ENCODE peak calls at places on chromosomes 11 and 22, in six cellular contexts. O, I, R, W, D and V are unnamed samples.

GRCh38 chr22:46752286-46752685 is 10.2 kb upstream of the TBC1D22A start:
- DNase-seq in R (no peak), W (no peak), D (no peak), O (no peak), I (no peak), V (no peak)

GRCh38 chr11:9878936-9879335 is 215.1 kb downstream of the SWAP70 start:
- DNase-seq in O (no peak), R (no peak), D (no peak), W (no peak), I (no peak), V (no peak)

GRCh38 chr11:2468363-2469240 is 23.8 kb downstream of the KCNQ1 start:
- DNase-seq in I (no peak), D (no peak), O (peak), R (no peak), W (no peak), V (no peak)

GRCh38 chr22:24455751-24456426 is 28.5 kb downstream of the ADORA2A start:
- DNase-seq in O (peak), D (peak), R (no peak), W (no peak), I (no peak), V (no peak)

GRCh38 chr11:75867778-75868374 is 52.9 kb downstream of the UVRAG start:
- DNase-seq in O (peak), W (peak), D (peak), I (no peak), R (peak), V (peak)

GRCh38 chr22:32781695-32782094 is 19.8 kb upstream of the TIMP3 start:
- DNase-seq in D (no peak), R (no peak), I (no peak), W (no peak), O (no peak), V (no peak)

GRCh38 chr11:36627471-36627870 is 29.4 kb upstream of the RAG2 start:
- DNase-seq in O (no peak), R (no peak), I (no peak), W (no peak), D (no peak), V (no peak)

GRCh38 chr22:20421507-20421874 is 16.1 kb downstream of the SCARF2 start:
- DNase-seq in I (no peak), W (no peak), R (no peak), D (no peak), O (no peak), V (no peak)

GRCh38 chr11:31790649-31791048 is 20.5 kb downstream of the PAX6 start:
- DNase-seq in R (no peak), D (no peak), W (no peak), O (no peak), I (no peak), V (no peak)

GRCh38 chr11:88370782-88371181 is 33.2 kb upstream of the CTSC start:
- DNase-seq in D (no peak), O (no peak), R (no peak), I (no peak), W (no peak), V (no peak)

GRCh38 chr11:34758262-34758661 is 137.4 kb downstream of the EHF start:
- DNase-seq in I (no peak), O (peak), R (no peak), W (peak), D (no peak), V (no peak)

GRCh38 chr22:28112548-28113043 is 193.5 kb upstream of the PITPNB start:
- DNase-seq in W (peak), O (peak), I (no peak), R (peak), D (peak), V (peak)

GRCh38 chr11:33633251-33634003 is 67.2 kb downstream of the C11orf91 start:
- DNase-seq in W (no peak), R (peak), I (peak), D (peak), O (no peak), V (no peak)

GRCh38 chr11:92886243-92886905 is 83.1 kb upstream of the MTNR1B start:
- DNase-seq in W (peak), I (no peak), D (peak), O (peak), R (peak), V (peak)

GRCh38 chr22:43828711-43829447 is 16.8 kb upstream of the EFCAB6 start:
- DNase-seq in W (peak), D (no peak), O (no peak), I (no peak), R (no peak), V (no peak)

GRCh38 chr11:62712861-62713260 is 5.4 kb downstream of the GNG3 start:
- DNase-seq in W (no peak), O (no peak), R (no peak), D (no peak), I (no peak), V (no peak)

GRCh38 chr22:48424201-48424627 is 1403.5 kb downstream of the BRD1 start:
- DNase-seq in D (no peak), O (no peak), R (no peak), W (no peak), I (no peak), V (no peak)

GRCh38 chr11:19968860-19969259 is 191.4 kb downstream of the DBX1 start:
- DNase-seq in O (no peak), R (no peak), I (no peak), D (no peak), W (no peak), V (no peak)

GRCh38 chr11:117859061-117859460 is 17.4 kb downstream of the FXYD6 start:
- DNase-seq in O (no peak), D (no peak), W (no peak), I (no peak), R (no peak), V (no peak)

GRCh38 chr11:19232910-19233503 is 7.7 kb downstream of the E2F8 start:
- DNase-seq in D (no peak), W (no peak), I (no peak), R (peak), O (no peak), V (no peak)

GRCh38 chr11:2886936-2887335 is 1.4 kb upstream of the CDKN1C start:
- DNase-seq in I (no peak), D (no peak), R (no peak), W (no peak), O (no peak), V (no peak)

GRCh38 chr11:126834573-126834972 is 166.0 kb downstream of the KIRREL3 start:
- DNase-seq in O (no peak), R (no peak), I (no peak), W (no peak), D (no peak), V (no peak)

GRCh38 chr11:7604331-7604973 is 68.8 kb downstream of the CYB5R2 start:
- DNase-seq in D (no peak), O (no peak), I (no peak), R (no peak), W (no peak), V (peak)

GRCh38 chr11:40029406-40029805 is 1430.0 kb downstream of the LRRC4C start:
- DNase-seq in W (no peak), D (no peak), R (no peak), O (no peak), I (no peak), V (peak)

GRCh38 chr22:17257091-17257490 is 37.9 kb upstream of the ADA2 start:
- DNase-seq in I (no peak), O (no peak), D (no peak), W (no peak), R (no peak), V (no peak)

GRCh38 chr22:17260291-17260690 is 41.1 kb upstream of the ADA2 start:
- DNase-seq in I (no peak), O (no peak), W (no peak), D (no peak), R (no peak), V (no peak)

GRCh38 chr22:17258015-17258827 is 39.0 kb upstream of the ADA2 start:
- DNase-seq in W (peak), I (no peak), O (peak), R (no peak), D (no peak), V (no peak)

GRCh38 chr22:17260950-17261349 is 41.7 kb upstream of the ADA2 start:
- DNase-seq in O (no peak), D (no peak), I (no peak), R (no peak), W (no peak), V (peak)

DNA sequence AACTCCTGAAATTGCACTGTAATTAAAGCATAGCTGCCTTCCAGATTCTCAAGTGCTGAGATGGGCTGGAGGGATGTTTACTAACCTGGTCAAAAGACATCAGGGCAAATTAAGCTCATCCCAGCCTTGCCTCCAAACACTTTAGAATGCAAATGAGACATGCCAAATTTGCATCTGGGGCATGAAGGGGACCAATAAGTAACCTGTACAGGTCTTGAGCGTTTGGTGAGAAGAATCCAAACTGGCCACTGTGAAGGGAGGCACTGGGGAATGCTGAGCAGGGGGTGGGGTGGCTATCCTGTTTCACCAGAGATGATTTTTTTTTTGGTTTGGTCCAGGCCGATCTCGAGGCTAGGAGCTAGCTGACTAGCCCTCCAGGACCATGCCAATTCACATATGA is 38.3 kb upstream of the ADA2 start:
- DNase-seq in D (no peak), O (no peak), W (no peak), R (no peak), I (no peak), V (peak)
- TF ChIP-seq JUND in D (no peak), O (no peak), W (no peak), R (no peak), I (no peak), V (no peak)

DNA sequence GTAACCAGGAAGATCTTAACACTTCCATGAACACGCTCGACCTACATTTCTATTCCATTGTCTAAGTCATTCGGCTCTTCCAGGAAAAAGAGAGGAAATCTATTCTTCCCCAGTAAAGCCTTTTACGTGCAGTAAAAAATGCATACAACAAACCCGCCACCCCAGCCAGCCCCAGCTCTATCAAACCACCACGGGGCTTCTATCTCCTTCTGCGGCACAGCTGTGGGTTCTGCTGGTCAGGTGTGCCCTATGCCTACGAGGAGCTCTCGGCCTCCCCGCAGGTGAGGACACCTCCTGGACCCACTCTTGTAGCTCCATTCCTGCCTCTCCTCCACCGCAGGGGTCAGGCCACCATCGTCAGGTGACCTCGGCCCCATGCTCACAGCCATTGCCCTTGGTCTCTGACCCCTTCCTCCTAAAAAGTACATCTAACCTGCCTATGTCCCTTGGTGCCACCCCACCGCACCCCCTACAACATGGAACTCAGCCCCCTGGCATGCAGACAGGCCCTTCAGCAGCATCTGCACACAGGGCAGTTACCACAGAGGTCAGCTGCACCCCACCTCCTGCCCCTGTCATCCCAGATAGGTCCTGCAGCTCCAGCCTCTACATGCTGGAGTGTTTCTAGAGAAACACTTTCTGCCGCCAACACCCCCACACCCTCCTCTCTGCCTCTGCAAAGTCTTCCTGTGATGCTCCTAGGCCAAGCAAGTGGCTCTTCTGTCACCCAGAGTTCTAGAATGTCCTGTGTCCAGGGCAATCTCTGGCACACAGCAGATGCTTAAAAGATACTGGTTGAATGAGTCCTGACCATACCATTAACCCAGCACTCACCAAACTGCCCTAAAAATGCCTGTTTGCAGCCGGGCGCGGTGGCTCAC is 3.1 kb downstream of the DEAF1 start:
- DNase-seq in W (no peak), I (no peak), D (no peak), R (no peak), O (no peak), V (no peak)
- TF ChIP-seq JUND in W (no peak), I (no peak), D (no peak), R (no peak), O (no peak), V (no peak)

GRCh38 chr11:69480547-69481392 is 693 bp upstream of the LINC01488 start:
- DNase-seq in W (no peak), I (no peak), R (no peak), D (peak), O (no peak), V (no peak)
- TF ChIP-seq JUND in W (no peak), I (no peak), R (no peak), D (no peak), O (no peak), V (no peak)

DNA sequence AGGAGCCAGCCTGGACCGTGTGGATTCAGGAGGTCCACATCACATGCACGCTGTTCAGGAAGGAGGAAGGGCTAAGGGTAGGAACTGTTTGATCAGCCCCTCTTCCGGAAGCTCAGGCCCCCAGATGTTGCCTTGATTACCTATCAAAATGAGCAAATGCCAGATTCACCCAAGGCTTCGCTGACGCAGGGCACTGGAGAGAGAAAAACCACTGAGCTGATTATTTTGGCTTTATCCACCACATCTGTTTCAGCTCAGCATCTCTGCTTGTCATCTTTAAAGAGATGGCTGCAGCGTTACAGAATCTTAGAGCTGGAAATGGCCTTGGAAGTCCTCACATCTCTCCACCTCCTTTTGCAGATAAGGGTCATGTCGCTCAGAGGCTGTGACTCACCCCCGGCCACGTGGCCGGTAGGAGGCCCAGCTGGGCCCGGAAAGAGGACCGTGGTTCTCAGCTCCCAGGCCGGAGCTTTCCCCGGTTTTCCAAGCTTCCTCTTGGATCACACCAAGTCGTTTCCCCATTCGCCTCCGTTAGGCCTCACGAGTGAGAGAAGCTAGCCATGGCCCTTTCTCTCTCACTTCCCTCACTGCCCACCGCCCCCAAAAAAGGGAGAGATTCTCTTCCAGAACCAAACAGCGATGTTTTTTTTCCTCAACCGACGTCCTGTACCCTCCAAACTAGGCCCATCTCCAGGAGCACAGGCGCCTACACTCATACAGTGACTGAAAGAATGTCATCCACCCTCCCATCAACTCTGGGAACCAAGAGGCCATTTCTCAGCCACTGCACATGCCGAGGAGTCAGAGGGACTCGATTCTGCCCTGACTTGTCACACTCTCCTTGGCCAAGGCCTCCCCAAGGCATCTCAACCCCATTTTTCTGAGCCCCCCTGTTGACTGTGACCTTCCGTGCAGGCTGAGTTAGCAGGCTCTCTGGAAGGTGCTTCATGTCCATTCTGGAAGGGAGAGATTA is 37.6 kb downstream of the LIF start:
- DNase-seq in O (peak), D (peak), W (peak), R (no peak), I (no peak), V (no peak)
- TF ChIP-seq JUND in O (peak), D (no peak), W (peak), R (no peak), I (no peak), V (no peak)